ENCODE peak calls at places on chromosomes 2 and 18, in five cellular contexts. D is iris pigment epithelial cell, P is heart left ventricle, W is putamen, Q is cardiac muscle cell. H is an unnamed sample.

GRCh38 chr18:55100817-55101457 is 141.7 kb upstream of the CCDC68 start:
- DNase-seq in W (no peak), Q (peak), P (no peak), D (peak), H (no peak)

GRCh38 chr2:189581354-189582139 is 961 bp upstream of the SLC40A1 start:
- DNase-seq in P (peak), D (no peak), Q (peak), W (no peak), H (no peak)

GRCh38 chr2:109380502-109381326 is 233.1 kb downstream of the SEPTIN10 start:
- DNase-seq in D (peak), W (no peak), P (no peak), Q (no peak), H (no peak)

GRCh38 chr18:13036622-13037320 is 45.6 kb downstream of the CEP192 start:
- DNase-seq in P (no peak), Q (no peak), W (no peak), D (peak), H (no peak)

GRCh38 chr2:20672191-20672951 is 5.4 kb downstream of the GDF7 start:
- DNase-seq in P (no peak), Q (no peak), D (no peak), W (no peak), H (no peak)

GRCh38 chr18:59149007-59149406 is 9.3 kb downstream of the SEC11C start:
- DNase-seq in W (no peak), D (no peak), Q (no peak), P (no peak), H (no peak)

GRCh38 chr2:208183937-208184336 is 5.9 kb downstream of the C2orf80 start:
- DNase-seq in D (no peak), W (no peak), P (no peak), Q (no peak), H (no peak)

GRCh38 chr18:74689251-74689650 is 91.6 kb downstream of the ZNF407 start:
- DNase-seq in W (no peak), Q (peak), D (peak), P (no peak), H (no peak)

GRCh38 chr18:13564579-13564978 is 161.8 kb downstream of the FAM210A start:
- DNase-seq in D (no peak), P (peak), W (no peak), Q (no peak), H (no peak)

GRCh38 chr2:233076749-233077148 is 16.6 kb downstream of the INPP5D start:
- DNase-seq in D (no peak), Q (no peak), W (no peak), P (no peak), H (peak)

GRCh38 chr2:85259101-85259590 is 68.6 kb downstream of the TGOLN2 start:
- DNase-seq in Q (peak), P (peak), D (peak), W (no peak), H (no peak)

GRCh38 chr2:199973703-199974102 is 18.3 kb downstream of the MAIP1 start:
- DNase-seq in W (peak), Q (peak), P (no peak), D (peak), H (no peak)

GRCh38 chr2:226337941-226338605 is 461.5 kb downstream of the IRS1 start:
- DNase-seq in Q (peak), D (no peak), W (no peak), P (no peak), H (no peak)

GRCh38 chr18:2978626-2979025 is 34.3 kb downstream of the LPIN2 start:
- DNase-seq in P (no peak), W (no peak), Q (peak), D (peak), H (no peak)

GRCh38 chr2:9844581-9844980 is 1.3 kb downstream of the TAF1B start:
- DNase-seq in W (no peak), Q (peak), P (no peak), D (peak), H (peak)

GRCh38 chr18:34651586-34652369 is 58.3 kb upstream of the DTNA start:
- DNase-seq in P (no peak), Q (no peak), D (peak), W (no peak), H (no peak)

GRCh38 chr2:127563458-127564428 is 28.3 kb downstream of the MYO7B start:
- DNase-seq in W (no peak), D (no peak), P (no peak), Q (no peak), H (no peak)

GRCh38 chr2:7943446-7943845 is 738.4 kb upstream of the ID2 start:
- DNase-seq in Q (no peak), P (no peak), W (no peak), D (no peak), H (no peak)

GRCh38 chr2:210199186-210199765 is 26.0 kb downstream of the ACADL start:
- DNase-seq in Q (peak), D (peak), W (peak), P (no peak), H (peak)

GRCh38 chr2:99420751-99421299 is 69.0 kb downstream of the REV1 start:
- DNase-seq in W (no peak), P (no peak), D (peak), Q (peak), H (no peak)

GRCh38 chr2:67039701-67040100 is 357.4 kb upstream of the ETAA1 start:
- DNase-seq in P (no peak), D (no peak), Q (peak), W (no peak), H (no peak)

GRCh38 chr2:177211602-177212105 is 940 bp upstream of the HNRNPA3 start:
- DNase-seq in D (no peak), Q (no peak), P (no peak), W (no peak), H (no peak)

GRCh38 chr2:45585267-45585861 is 25.7 kb downstream of the SRBD1 start:
- DNase-seq in Q (peak), D (peak), W (no peak), P (no peak), H (peak)

GRCh38 chr2:120059483-120059882 is 46.6 kb downstream of the EPB41L5 start:
- DNase-seq in Q (no peak), W (no peak), P (no peak), D (no peak), H (no peak)

GRCh38 chr2:239058746-239059145 is 210.9 kb downstream of the TWIST2 start:
- DNase-seq in Q (no peak), P (no peak), D (no peak), W (no peak), H (no peak)

GRCh38 chr2:112824701-112825099 is 11.9 kb downstream of the IL1B start:
- DNase-seq in Q (no peak), P (no peak), D (no peak), W (no peak), H (no peak)

GRCh38 chr2:175111200-175111657 is 56.8 kb downstream of the ATF2 start:
- DNase-seq in D (peak), Q (peak), P (no peak), W (peak), H (peak)

GRCh38 chr2:188328419-188328818 is 36.7 kb downstream of the GULP1 start:
- DNase-seq in D (no peak), Q (peak), P (no peak), W (no peak), H (no peak)

GRCh38 chr18:3604626-3605408 is 154.8 kb downstream of the TGIF1 start:
- DNase-seq in W (no peak), P (no peak), D (peak), Q (peak), H (peak)

GRCh38 chr2:43542285-43542933 is 53.4 kb downstream of the THADA start:
- DNase-seq in D (peak), P (no peak), W (no peak), Q (peak), H (peak)

GRCh38 chr2:68435605-68436004 is 31.5 kb downstream of the FBXO48 start:
- DNase-seq in D (peak), P (no peak), W (no peak), Q (peak), H (no peak)

GRCh38 chr2:61995059-61995458 is 89.6 kb downstream of the COMMD1 start:
- DNase-seq in D (no peak), P (no peak), Q (peak), W (no peak), H (no peak)

GRCh38 chr2:175007510-175007909 is 2.3 kb upstream of the CHN1 start:
- DNase-seq in D (no peak), Q (no peak), P (no peak), W (no peak), H (no peak)

GRCh38 chr2:44310287-44310686 is 35.0 kb downstream of the SLC3A1 start:
- DNase-seq in W (no peak), P (no peak), D (no peak), Q (no peak), H (peak)

GRCh38 chr2:235756491-235756890 is 262.6 kb downstream of the AGAP1 start:
- DNase-seq in Q (no peak), P (no peak), W (no peak), D (no peak), H (no peak)

GRCh38 chr2:160741815-160742214 is 248.2 kb upstream of the RBMS1 start:
- DNase-seq in W (peak), Q (no peak), D (no peak), P (no peak), H (no peak)

GRCh38 chr18:60146220-60146960 is 226.2 kb downstream of the MC4R start:
- DNase-seq in P (no peak), Q (no peak), W (no peak), D (peak), H (no peak)

GRCh38 chr2:226079677-226080076 is 680.2 kb downstream of the NYAP2 start:
- DNase-seq in Q (peak), P (no peak), D (peak), W (no peak), H (no peak)

H was measured in OCI-LY7.